ENCODE peak calls at places on chromosomes 11 and 22, in five cellular contexts. I is substantia nigra; K is fibroblast of the aortic adventitia; J is activated CD8-positive, alpha-beta memory T cell treated with anti-CD3 and anti-CD28 coated beads for 4 hours; C is NB4. W is an unnamed sample.

GRCh38 chr11:92790376-92790775 is 179.1 kb upstream of the MTNR1B start:
- DNase-seq in J (no peak), K (no peak), I (no peak), C (no peak), W (no peak)

GRCh38 chr11:2513441-2513840 is 68.6 kb downstream of the KCNQ1 start:
- DNase-seq in K (no peak), C (no peak), I (no peak), J (no peak), W (no peak)

GRCh38 chr11:83047515-83048225 is 24.0 kb downstream of the RAB30 start:
- DNase-seq in C (no peak), K (peak; percentile 41), J (no peak), I (no peak), W (no peak)

GRCh38 chr22:42967933-42968332 is 47.0 kb downstream of the PACSIN2 start:
- DNase-seq in K (no peak), J (no peak), I (no peak), C (peak; percentile 77), W (no peak)

GRCh38 chr11:119671048-119671447 is 58.0 kb downstream of the NECTIN1 start:
- DNase-seq in I (peak; percentile 66), K (peak; percentile 84), C (no peak), J (no peak), W (no peak)

GRCh38 chr11:42657169-42657568 is 654.6 kb upstream of the API5 start:
- DNase-seq in K (no peak), C (no peak), I (no peak), J (no peak), W (no peak)

GRCh38 chr11:19200410-19201201 is 1.2 kb downstream of the CSRP3 start:
- DNase-seq in C (no peak), I (no peak), J (no peak), K (peak; percentile 90), W (peak; percentile 75)

GRCh38 chr11:61564936-61565696 is 15.8 kb downstream of the SYT7 start:
- DNase-seq in C (no peak), K (no peak), J (no peak), I (no peak), W (no peak)

GRCh38 chr11:94793002-94793401 is 24.8 kb downstream of the AMOTL1 start:
- DNase-seq in K (peak; percentile 63), I (no peak), J (no peak), C (no peak), W (no peak)

GRCh38 chr11:72333657-72334056 is 89.7 kb upstream of the PHOX2A start:
- DNase-seq in C (peak; percentile 61), K (peak; percentile 20), J (no peak), I (no peak), W (no peak)

GRCh38 chr22:43199541-43199940 is 12.6 kb upstream of the TTLL12 start:
- DNase-seq in J (no peak), I (no peak), K (no peak), C (no peak), W (no peak)

GRCh38 chr11:66843776-66844495 is 695 bp downstream of the RCE1 start:
- DNase-seq in J (no peak), I (no peak), C (no peak), K (no peak), W (no peak)